ENCODE peak calls at places on chromosomes 11 and 22, in four cellular contexts. Q is IMR-90, N is H1, G is endothelial cell of umbilical vein. V is an unnamed sample.

GRCh38 chr11:1402355-1402754 is 12.6 kb downstream of the BRSK2 start:
- DNase-seq in Q (no peak), N (no peak), G (no peak), V (no peak)

GRCh38 chr22:35627267-35628041 is 10.3 kb upstream of the MB start:
- DNase-seq in Q (peak), N (peak), G (peak), V (peak)

GRCh38 chr22:48819991-48820390 is 1007.7 kb downstream of the BRD1 start:
- DNase-seq in Q (no peak), N (no peak), G (no peak), V (no peak)

GRCh38 chr11:108933630-108934029 is 268.8 kb downstream of the DDX10 start:
- DNase-seq in Q (peak), N (no peak), G (no peak), V (no peak)

GRCh38 chr11:27046956-27047355 is 6.3 kb downstream of the BBOX1 start:
- DNase-seq in Q (no peak), N (no peak), G (no peak), V (no peak)

GRCh38 chr11:117419136-117419914 is 91.7 kb downstream of the CEP164 start:
- DNase-seq in Q (peak), N (no peak), G (no peak), V (no peak)

GRCh38 chr11:12376259-12376971 is 956 bp upstream of the PARVA start:
- DNase-seq in Q (peak), N (no peak), G (no peak), V (no peak)

GRCh38 chr22:46070722-46071450 is 79.4 kb upstream of the PPARA start:
- DNase-seq in Q (peak), N (no peak), G (peak), V (no peak)

GRCh38 chr22:24325105-24325757 is 54.6 kb downstream of the SPECC1L start:
- DNase-seq in Q (peak), N (no peak), G (peak), V (no peak)

GRCh38 chr11:113730887-113731726 is 25.0 kb upstream of the TMPRSS5 start:
- DNase-seq in Q (peak), N (no peak), G (peak), V (no peak)

GRCh38 chr22:44532466-44533025 is 34.5 kb upstream of the RTL6 start:
- DNase-seq in Q (no peak), N (no peak), G (no peak), V (no peak)

GRCh38 chr22:16949561-16949960 is 58.5 kb downstream of the GAB4 start:
- DNase-seq in Q (no peak), N (no peak), G (no peak), V (no peak)

GRCh38 chr22:20391222-20391621 is 2.7 kb upstream of the ZNF74 start:
- DNase-seq in Q (no peak), N (no peak), G (no peak), V (no peak)

GRCh38 chr11:12485328-12485727 is 108.0 kb downstream of the PARVA start:
- DNase-seq in Q (no peak), N (no peak), G (peak), V (no peak)

GRCh38 chr11:45917286-45917622 is 423 bp downstream of the PEX16 start:
- DNase-seq in Q (no peak), N (no peak), G (no peak), V (no peak)

GRCh38 chr22:41862530-41863266 is 29.8 kb downstream of the SREBF2 start:
- DNase-seq in Q (peak), N (no peak), G (no peak), V (no peak)

GRCh38 chr11:4881860-4882500 is at the start of gene OR51T1:
- DNase-seq in Q (peak), N (no peak), G (no peak), V (no peak)

GRCh38 chr11:19200410-19201201 is 1.2 kb downstream of the CSRP3 start:
- DNase-seq in Q (peak), N (no peak), G (peak), V (peak)

GRCh38 chr11:86459682-86460460 is 85.2 kb downstream of the CCDC81 start:
- DNase-seq in Q (peak), N (peak), G (peak), V (peak)

GRCh38 chr22:20268350-20269012 is 363 bp upstream of the RTN4R start:
- DNase-seq in Q (peak), N (no peak), G (peak), V (no peak)

GRCh38 chr22:44546686-44547310 is 48.8 kb upstream of the RTL6 start:
- DNase-seq in Q (no peak), N (no peak), G (no peak), V (no peak)

DNA sequence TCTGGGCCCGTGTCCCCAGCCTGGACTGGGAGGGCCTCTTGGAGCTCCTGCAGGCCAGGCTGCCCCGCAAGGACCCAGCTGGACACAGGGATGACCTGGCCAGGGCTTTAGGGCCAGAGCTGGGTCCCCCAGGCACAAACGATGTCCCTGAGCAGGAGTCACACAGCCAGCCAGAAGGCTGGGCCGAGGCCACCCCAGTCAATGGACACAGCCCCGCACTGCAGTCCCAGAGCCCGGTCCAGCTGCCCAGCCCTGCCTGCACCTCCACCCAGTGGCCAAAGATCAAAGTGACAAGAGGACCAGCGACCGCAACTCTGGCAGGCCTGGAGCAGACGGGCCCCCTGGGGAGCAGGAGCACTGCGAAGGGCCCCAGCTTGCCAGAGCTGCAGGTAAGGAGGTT is 38.2 kb downstream of the TRIOBP start:
- DNase-seq in Q (no peak), N (no peak), G (no peak), V (no peak)
- TF ChIP-seq CTCF in Q (peak), N (peak), G (peak), V (no peak)

GRCh38 chr22:32311551-32312071 is 46.1 kb upstream of the RFPL3 start:
- DNase-seq in Q (no peak), N (no peak), G (no peak), V (no peak)

GRCh38 chr22:32313532-32313931 is 44.1 kb upstream of the RFPL3 start:
- DNase-seq in Q (no peak), N (no peak), G (no peak), V (no peak)

GRCh38 chr22:32310777-32311176 is 46.9 kb upstream of the RFPL3 start:
- DNase-seq in Q (no peak), N (no peak), G (no peak), V (no peak)

GRCh38 chr22:32309585-32310251 is 47.9 kb upstream of the RFPL3 start:
- DNase-seq in Q (no peak), N (no peak), G (no peak), V (no peak)

DNA sequence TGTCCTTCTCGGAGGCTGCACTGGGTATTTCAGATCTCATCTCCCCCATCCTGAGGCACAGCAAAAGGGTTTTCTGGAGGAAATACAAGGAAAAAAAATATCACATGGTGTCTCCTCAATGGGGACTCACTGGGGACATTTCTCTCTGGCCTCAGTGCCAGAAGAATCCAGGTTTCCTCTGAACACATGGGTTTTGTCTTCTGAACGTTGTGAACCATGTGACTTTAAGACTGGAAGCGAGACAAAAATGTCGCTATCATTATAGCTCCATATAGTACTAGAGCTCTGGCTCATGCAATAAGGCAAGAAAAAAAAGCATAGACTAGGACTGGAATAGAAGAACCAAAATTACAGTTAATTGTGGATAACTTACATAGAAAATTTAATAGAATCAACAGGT is 44.9 kb upstream of the RFPL3 start:
- DNase-seq in Q (no peak), N (no peak), G (no peak), V (no peak)
- H3K4me2 ChIP-seq in Q (no peak), N (no peak), G (no peak), V (no peak)

GRCh38 chr11:122205036-122205435 is 89.0 kb upstream of the BLID start:
- DNase-seq in Q (no peak), N (no peak), G (no peak), V (no peak)

GRCh38 chr11:122210378-122210995 is 94.5 kb upstream of the BLID start:
- DNase-seq in Q (peak), N (no peak), G (no peak), V (no peak)

GRCh38 chr11:122207921-122208764 is 92.1 kb upstream of the BLID start:
- DNase-seq in Q (peak), N (no peak), G (no peak), V (no peak)

GRCh38 chr11:122209619-122210377 is 93.8 kb upstream of the BLID start:
- DNase-seq in Q (peak), N (no peak), G (peak), V (no peak)

GRCh38 chr11:122207505-122207904 is 91.5 kb upstream of the BLID start:
- DNase-seq in Q (peak), N (no peak), G (no peak), V (no peak)
- H3K9ac ChIP-seq in Q (peak), N (no peak), G (no peak), V (no peak)

GRCh38 chr11:121870202-121871045 is 245.6 kb downstream of the BLID start:
- DNase-seq in Q (no peak), N (no peak), G (no peak), V (no peak)
- TF ChIP-seq CTCF in Q (no peak), N (no peak), G (no peak), V (peak)

GRCh38 chr22:25747245-25747944 is 5.4 kb downstream of the MYO18B start:
- DNase-seq in Q (peak), N (no peak), G (peak), V (no peak)
- H3K4me2 ChIP-seq in Q (no peak), N (no peak), G (peak), V (no peak)

GRCh38 chr11:112277937-112278336 is 17.3 kb upstream of the PLET1 start:
- DNase-seq in Q (peak), N (no peak), G (no peak), V (no peak)
- H3K9ac ChIP-seq in Q (no peak), N (no peak), G (no peak), V (no peak)

V was measured in keratinocyte.